ENCODE peak calls at places on chromosomes 11 and 22, in ten cellular contexts. One of them, this sample, is unnamed.

GRCh38 chr11:44623321-44623715 is 57.9 kb downstream of the CD82 start:
- DNase-seq in pons: no peak
- DNase-seq in stimulated activated naive CD4-positive, alpha-beta T cell: no peak
- DNase-seq in chondrocyte: peak
- DNase-seq in Peyer's patch: peak
- DNase-seq in MM.1S: no peak
- DNase-seq in retinal pigment epithelial cell: no peak
- DNase-seq in lower lobe of right lung: no peak
- DNase-seq in stimulated activated CD4-positive, alpha-beta T cell treated with anti-CD3 and anti-CD28 coated beads, TNF-alpha, amount 100 ng/mL, for 48 hours: no peak
- DNase-seq in non-pigmented ciliary epithelial cell: no peak
- DNase-seq in this sample: no peak

GRCh38 chr11:43549624-43550023 is 130.9 kb upstream of the HSD17B12 start:
- DNase-seq in Peyer's patch: no peak
- DNase-seq in MM.1S: no peak
- DNase-seq in chondrocyte: no peak
- DNase-seq in retinal pigment epithelial cell: no peak
- DNase-seq in stimulated activated CD4-positive, alpha-beta T cell treated with anti-CD3 and anti-CD28 coated beads, TNF-alpha, amount 100 ng/mL, for 48 hours: no peak
- DNase-seq in non-pigmented ciliary epithelial cell: no peak
- DNase-seq in stimulated activated naive CD4-positive, alpha-beta T cell: no peak
- DNase-seq in lower lobe of right lung: no peak
- DNase-seq in pons: no peak
- DNase-seq in this sample: no peak

GRCh38 chr11:127640822-127641485 is 640.4 kb upstream of the KIRREL3 start:
- DNase-seq in Peyer's patch: no peak
- DNase-seq in stimulated activated CD4-positive, alpha-beta T cell treated with anti-CD3 and anti-CD28 coated beads, TNF-alpha, amount 100 ng/mL, for 48 hours: no peak
- DNase-seq in MM.1S: peak
- DNase-seq in non-pigmented ciliary epithelial cell: no peak
- DNase-seq in stimulated activated naive CD4-positive, alpha-beta T cell: no peak
- DNase-seq in chondrocyte: no peak
- DNase-seq in lower lobe of right lung: no peak
- DNase-seq in retinal pigment epithelial cell: no peak
- DNase-seq in pons: no peak
- DNase-seq in this sample: no peak

GRCh38 chr11:68036141-68036716 is 2.6 kb upstream of the TCIRG1 start:
- DNase-seq in stimulated activated CD4-positive, alpha-beta T cell treated with anti-CD3 and anti-CD28 coated beads, TNF-alpha, amount 100 ng/mL, for 48 hours: no peak
- DNase-seq in retinal pigment epithelial cell: no peak
- DNase-seq in MM.1S: no peak
- DNase-seq in non-pigmented ciliary epithelial cell: no peak
- DNase-seq in stimulated activated naive CD4-positive, alpha-beta T cell: no peak
- DNase-seq in chondrocyte: no peak
- DNase-seq in pons: no peak
- DNase-seq in lower lobe of right lung: peak
- DNase-seq in Peyer's patch: no peak
- DNase-seq in this sample: no peak

GRCh38 chr22:19341500-19341899 is 50.0 kb upstream of the CLTCL1 start:
- DNase-seq in Peyer's patch: no peak
- DNase-seq in stimulated activated CD4-positive, alpha-beta T cell treated with anti-CD3 and anti-CD28 coated beads, TNF-alpha, amount 100 ng/mL, for 48 hours: no peak
- DNase-seq in stimulated activated naive CD4-positive, alpha-beta T cell: no peak
- DNase-seq in MM.1S: no peak
- DNase-seq in retinal pigment epithelial cell: no peak
- DNase-seq in non-pigmented ciliary epithelial cell: no peak
- DNase-seq in chondrocyte: no peak
- DNase-seq in lower lobe of right lung: no peak
- DNase-seq in pons: peak
- DNase-seq in this sample: no peak

GRCh38 chr11:9755561-9755960 is 91.7 kb downstream of the SWAP70 start:
- DNase-seq in stimulated activated naive CD4-positive, alpha-beta T cell: no peak
- DNase-seq in lower lobe of right lung: no peak
- DNase-seq in MM.1S: no peak
- DNase-seq in stimulated activated CD4-positive, alpha-beta T cell treated with anti-CD3 and anti-CD28 coated beads, TNF-alpha, amount 100 ng/mL, for 48 hours: no peak
- DNase-seq in pons: no peak
- DNase-seq in retinal pigment epithelial cell: no peak
- DNase-seq in Peyer's patch: no peak
- DNase-seq in non-pigmented ciliary epithelial cell: peak
- DNase-seq in chondrocyte: no peak
- DNase-seq in this sample: no peak

GRCh38 chr22:41504397-41504796 is 35.5 kb downstream of the ACO2 start:
- DNase-seq in pons: no peak
- DNase-seq in non-pigmented ciliary epithelial cell: no peak
- DNase-seq in Peyer's patch: no peak
- DNase-seq in chondrocyte: no peak
- DNase-seq in stimulated activated naive CD4-positive, alpha-beta T cell: no peak
- DNase-seq in retinal pigment epithelial cell: no peak
- DNase-seq in lower lobe of right lung: no peak
- DNase-seq in stimulated activated CD4-positive, alpha-beta T cell treated with anti-CD3 and anti-CD28 coated beads, TNF-alpha, amount 100 ng/mL, for 48 hours: no peak
- DNase-seq in MM.1S: no peak
- DNase-seq in this sample: no peak

GRCh38 chr11:94749367-94749766 is 18.8 kb upstream of the AMOTL1 start:
- DNase-seq in MM.1S: no peak
- DNase-seq in stimulated activated CD4-positive, alpha-beta T cell treated with anti-CD3 and anti-CD28 coated beads, TNF-alpha, amount 100 ng/mL, for 48 hours: no peak
- DNase-seq in stimulated activated naive CD4-positive, alpha-beta T cell: no peak
- DNase-seq in Peyer's patch: no peak
- DNase-seq in non-pigmented ciliary epithelial cell: no peak
- DNase-seq in retinal pigment epithelial cell: no peak
- DNase-seq in chondrocyte: no peak
- DNase-seq in pons: no peak
- DNase-seq in lower lobe of right lung: no peak
- DNase-seq in this sample: no peak

GRCh38 chr22:29753808-29754657 is 12.8 kb downstream of the ZMAT5 start:
- DNase-seq in retinal pigment epithelial cell: no peak
- DNase-seq in lower lobe of right lung: no peak
- DNase-seq in stimulated activated naive CD4-positive, alpha-beta T cell: no peak
- DNase-seq in Peyer's patch: no peak
- DNase-seq in pons: no peak
- DNase-seq in stimulated activated CD4-positive, alpha-beta T cell treated with anti-CD3 and anti-CD28 coated beads, TNF-alpha, amount 100 ng/mL, for 48 hours: no peak
- DNase-seq in chondrocyte: no peak
- DNase-seq in non-pigmented ciliary epithelial cell: no peak
- DNase-seq in MM.1S: no peak
- DNase-seq in this sample: no peak

GRCh38 chr22:17826151-17826550 is 51.9 kb upstream of the BID start:
- DNase-seq in pons: no peak
- DNase-seq in chondrocyte: no peak
- DNase-seq in non-pigmented ciliary epithelial cell: no peak
- DNase-seq in MM.1S: no peak
- DNase-seq in lower lobe of right lung: no peak
- DNase-seq in Peyer's patch: no peak
- DNase-seq in stimulated activated naive CD4-positive, alpha-beta T cell: no peak
- DNase-seq in retinal pigment epithelial cell: no peak
- DNase-seq in stimulated activated CD4-positive, alpha-beta T cell treated with anti-CD3 and anti-CD28 coated beads, TNF-alpha, amount 100 ng/mL, for 48 hours: no peak
- DNase-seq in this sample: no peak

GRCh38 chr11:111688028-111688427 is 78.2 kb downstream of the PPP2R1B start:
- DNase-seq in retinal pigment epithelial cell: no peak
- DNase-seq in pons: no peak
- DNase-seq in MM.1S: no peak
- DNase-seq in stimulated activated naive CD4-positive, alpha-beta T cell: no peak
- DNase-seq in stimulated activated CD4-positive, alpha-beta T cell treated with anti-CD3 and anti-CD28 coated beads, TNF-alpha, amount 100 ng/mL, for 48 hours: no peak
- DNase-seq in Peyer's patch: no peak
- DNase-seq in lower lobe of right lung: no peak
- DNase-seq in chondrocyte: no peak
- DNase-seq in non-pigmented ciliary epithelial cell: no peak
- DNase-seq in this sample: no peak

GRCh38 chr22:43004362-43005035 is 10.4 kb downstream of the PACSIN2 start:
- DNase-seq in chondrocyte: peak
- DNase-seq in pons: no peak
- DNase-seq in stimulated activated naive CD4-positive, alpha-beta T cell: no peak
- DNase-seq in retinal pigment epithelial cell: no peak
- DNase-seq in Peyer's patch: peak
- DNase-seq in MM.1S: no peak
- DNase-seq in stimulated activated CD4-positive, alpha-beta T cell treated with anti-CD3 and anti-CD28 coated beads, TNF-alpha, amount 100 ng/mL, for 48 hours: no peak
- DNase-seq in non-pigmented ciliary epithelial cell: no peak
- DNase-seq in lower lobe of right lung: peak
- DNase-seq in this sample: no peak

GRCh38 chr11:130217133-130217631 is 57.6 kb downstream of the ST14 start:
- DNase-seq in lower lobe of right lung: peak
- DNase-seq in MM.1S: no peak
- DNase-seq in Peyer's patch: no peak
- DNase-seq in pons: no peak
- DNase-seq in retinal pigment epithelial cell: no peak
- DNase-seq in stimulated activated naive CD4-positive, alpha-beta T cell: no peak
- DNase-seq in stimulated activated CD4-positive, alpha-beta T cell treated with anti-CD3 and anti-CD28 coated beads, TNF-alpha, amount 100 ng/mL, for 48 hours: no peak
- DNase-seq in non-pigmented ciliary epithelial cell: no peak
- DNase-seq in chondrocyte: no peak
- DNase-seq in this sample: no peak

GRCh38 chr11:3833461-3833860 is 7.3 kb downstream of the RHOG start:
- DNase-seq in stimulated activated CD4-positive, alpha-beta T cell treated with anti-CD3 and anti-CD28 coated beads, TNF-alpha, amount 100 ng/mL, for 48 hours: no peak
- DNase-seq in pons: no peak
- DNase-seq in chondrocyte: no peak
- DNase-seq in MM.1S: no peak
- DNase-seq in retinal pigment epithelial cell: no peak
- DNase-seq in lower lobe of right lung: no peak
- DNase-seq in non-pigmented ciliary epithelial cell: no peak
- DNase-seq in stimulated activated naive CD4-positive, alpha-beta T cell: no peak
- DNase-seq in Peyer's patch: no peak
- DNase-seq in this sample: no peak

GRCh38 chr22:24189249-24190158 is 8.2 kb downstream of the SUSD2 start:
- DNase-seq in stimulated activated CD4-positive, alpha-beta T cell treated with anti-CD3 and anti-CD28 coated beads, TNF-alpha, amount 100 ng/mL, for 48 hours: no peak
- DNase-seq in lower lobe of right lung: peak
- DNase-seq in stimulated activated naive CD4-positive, alpha-beta T cell: peak
- DNase-seq in chondrocyte: peak
- DNase-seq in MM.1S: peak
- DNase-seq in pons: peak
- DNase-seq in retinal pigment epithelial cell: no peak
- DNase-seq in non-pigmented ciliary epithelial cell: no peak
- DNase-seq in Peyer's patch: peak
- DNase-seq in this sample: peak

GRCh38 chr11:65882191-65883057 is 2.8 kb downstream of the CTSW start:
- DNase-seq in Peyer's patch: no peak
- DNase-seq in MM.1S: no peak
- DNase-seq in stimulated activated CD4-positive, alpha-beta T cell treated with anti-CD3 and anti-CD28 coated beads, TNF-alpha, amount 100 ng/mL, for 48 hours: no peak
- DNase-seq in non-pigmented ciliary epithelial cell: no peak
- DNase-seq in retinal pigment epithelial cell: no peak
- DNase-seq in pons: no peak
- DNase-seq in stimulated activated naive CD4-positive, alpha-beta T cell: no peak
- DNase-seq in lower lobe of right lung: peak
- DNase-seq in chondrocyte: peak
- DNase-seq in this sample: no peak

GRCh38 chr22:30855266-30855665 is 113.3 kb downstream of the MORC2 start:
- DNase-seq in lower lobe of right lung: no peak
- DNase-seq in MM.1S: no peak
- DNase-seq in stimulated activated CD4-positive, alpha-beta T cell treated with anti-CD3 and anti-CD28 coated beads, TNF-alpha, amount 100 ng/mL, for 48 hours: no peak
- DNase-seq in Peyer's patch: no peak
- DNase-seq in non-pigmented ciliary epithelial cell: no peak
- DNase-seq in retinal pigment epithelial cell: no peak
- DNase-seq in stimulated activated naive CD4-positive, alpha-beta T cell: no peak
- DNase-seq in chondrocyte: no peak
- DNase-seq in pons: no peak
- DNase-seq in this sample: no peak

GRCh38 chr11:124900464-124900863 is 2.8 kb upstream of the ROBO4 start:
- DNase-seq in Peyer's patch: no peak
- DNase-seq in pons: no peak
- DNase-seq in non-pigmented ciliary epithelial cell: peak
- DNase-seq in stimulated activated CD4-positive, alpha-beta T cell treated with anti-CD3 and anti-CD28 coated beads, TNF-alpha, amount 100 ng/mL, for 48 hours: no peak
- DNase-seq in chondrocyte: no peak
- DNase-seq in lower lobe of right lung: no peak
- DNase-seq in stimulated activated naive CD4-positive, alpha-beta T cell: no peak
- DNase-seq in MM.1S: no peak
- DNase-seq in retinal pigment epithelial cell: no peak
- DNase-seq in this sample: no peak

GRCh38 chr11:31820438-31820818 is 9.3 kb upstream of the PAX6 start:
- DNase-seq in retinal pigment epithelial cell: no peak
- DNase-seq in chondrocyte: no peak
- DNase-seq in stimulated activated naive CD4-positive, alpha-beta T cell: no peak
- DNase-seq in lower lobe of right lung: no peak
- DNase-seq in non-pigmented ciliary epithelial cell: no peak
- DNase-seq in MM.1S: no peak
- DNase-seq in Peyer's patch: peak
- DNase-seq in stimulated activated CD4-positive, alpha-beta T cell treated with anti-CD3 and anti-CD28 coated beads, TNF-alpha, amount 100 ng/mL, for 48 hours: no peak
- DNase-seq in pons: no peak
- DNase-seq in this sample: no peak